ENCODE peak calls at places on chromosome 1, in six cellular contexts. R, E, W, H, O and A are unnamed samples.
A peak's percentile ranks its signal among the peaks of the same experiment; 100 is the strongest.

GRCh38 chr1:88649932-88650331 is 34.1 kb upstream of the PKN2 start:
- DNase-seq in R (no peak), E (no peak), W (no peak), H (no peak), O (no peak), A (no peak)

GRCh38 chr1:218809625-218810024 is 364.1 kb upstream of the LYPLAL1 start:
- DNase-seq in R (peak; percentile 73), E (no peak), W (no peak), H (no peak), O (no peak), A (no peak)

GRCh38 chr1:219681876-219682275 is 69.0 kb upstream of the ZC3H11B start:
- DNase-seq in R (no peak), E (no peak), W (no peak), H (no peak), O (no peak), A (no peak)

GRCh38 chr1:1157914-1158710 is 15.6 kb upstream of the TTLL10 start:
- DNase-seq in R (peak; percentile 9), E (peak; percentile 73), W (no peak), H (no peak), O (peak; percentile 70), A (no peak)

GRCh38 chr1:58584082-58584895 is 7.2 kb upstream of the TACSTD2 start:
- DNase-seq in R (peak; percentile 97), E (peak; percentile 68), W (peak; percentile 94), H (peak; percentile 78), O (peak; percentile 63), A (no peak)

GRCh38 chr1:226470921-226471320 is 63.0 kb upstream of the PARP1 start:
- DNase-seq in R (no peak), E (no peak), W (no peak), H (no peak), O (no peak), A (no peak)

GRCh38 chr1:196380311-196380710 is 227.9 kb downstream of the KCNT2 start:
- DNase-seq in R (no peak), E (no peak), W (no peak), H (no peak), O (no peak), A (no peak)

GRCh38 chr1:193299038-193299437 is 112.6 kb upstream of the B3GALT2 start:
- DNase-seq in R (no peak), E (no peak), W (no peak), H (no peak), O (no peak), A (no peak)

GRCh38 chr1:75310067-75310466 is 175.9 kb downstream of the LHX8 start:
- DNase-seq in R (peak; percentile 8), E (no peak), W (no peak), H (no peak), O (no peak), A (no peak)

GRCh38 chr1:160342520-160342919 is 530 bp downstream of the COPA start:
- DNase-seq in R (peak; percentile 23), E (no peak), W (no peak), H (no peak), O (no peak), A (no peak)

GRCh38 chr1:170221495-170221894 is 75.7 kb downstream of the NTMT2 start:
- DNase-seq in R (no peak), E (no peak), W (no peak), H (no peak), O (no peak), A (no peak)

GRCh38 chr1:24514946-24515345 is 12.3 kb downstream of the RCAN3 start:
- DNase-seq in R (no peak), E (no peak), W (no peak), H (no peak), O (no peak), A (no peak)

GRCh38 chr1:104120488-104120887 is 370.8 kb downstream of the AMY1C start:
- DNase-seq in R (no peak), E (no peak), W (no peak), H (no peak), O (no peak), A (no peak)

GRCh38 chr1:70778934-70779333 is 268.7 kb downstream of the PTGER3 start:
- DNase-seq in R (no peak), E (no peak), W (no peak), H (no peak), O (no peak), A (no peak)

GRCh38 chr1:118507391-118507790 is 322.4 kb upstream of the SPAG17 start:
- DNase-seq in R (no peak), E (no peak), W (no peak), H (no peak), O (no peak), A (no peak)

GRCh38 chr1:151327903-151328674 is 873 bp upstream of the PI4KB start:
- DNase-seq in R (no peak), E (no peak), W (no peak), H (no peak), O (peak; percentile 55), A (no peak)

GRCh38 chr1:207056673-207057072 is 3.6 kb downstream of the PFKFB2 start:
- DNase-seq in R (no peak), E (no peak), W (no peak), H (no peak), O (no peak), A (no peak)

GRCh38 chr1:209207701-209208286 is 375.7 kb upstream of the CAMK1G start:
- DNase-seq in R (peak; percentile 68), E (peak; percentile 69), W (no peak), H (no peak), O (peak; percentile 75), A (peak; percentile 89)

GRCh38 chr1:174912243-174912642 is 87.5 kb upstream of the CACYBP start:
- DNase-seq in R (no peak), E (no peak), W (no peak), H (no peak), O (peak; percentile 23), A (no peak)
- TF ChIP-seq CTCF in R (no peak), E (no peak), W (no peak), H (no peak), O (no peak), A (no peak)

GRCh38 chr1:9037476-9038337 is 11.5 kb upstream of the SLC2A7 start:
- DNase-seq in R (no peak), E (no peak), W (no peak), H (no peak), O (peak; percentile 56), A (no peak)
- H3K4me3 ChIP-seq in R (no peak overlapping the region), E (no peak overlapping the region), W (no peak overlapping the region), H (no peak overlapping the region), O (no peak overlapping the region), A (no peak overlapping the region)

GRCh38 chr1:47765236-47765635 is 231.9 kb downstream of the TRABD2B start:
- DNase-seq in R (no peak), E (no peak), W (no peak), H (no peak), O (no peak), A (no peak)

GRCh38 chr1:47766832-47767740 is 230.1 kb downstream of the TRABD2B start:
- DNase-seq in R (no peak), E (no peak), W (no peak), H (no peak), O (no peak), A (no peak)

GRCh38 chr1:47767741-47768100 is 229.5 kb downstream of the TRABD2B start:
- DNase-seq in R (no peak), E (no peak), W (no peak), H (no peak), O (no peak), A (no peak)

GRCh38 chr1:47764461-47765046 is 232.6 kb downstream of the TRABD2B start:
- DNase-seq in R (no peak), E (no peak), W (no peak), H (no peak), O (no peak), A (no peak)

GRCh38 chr1:47765742-47766485 is 231.3 kb downstream of the TRABD2B start:
- DNase-seq in R (no peak), E (no peak), W (no peak), H (no peak), O (no peak), A (no peak)
- TF ChIP-seq CTCF in R (no peak), E (no peak), W (no peak), H (no peak), O (no peak), A (no peak)

DNA sequence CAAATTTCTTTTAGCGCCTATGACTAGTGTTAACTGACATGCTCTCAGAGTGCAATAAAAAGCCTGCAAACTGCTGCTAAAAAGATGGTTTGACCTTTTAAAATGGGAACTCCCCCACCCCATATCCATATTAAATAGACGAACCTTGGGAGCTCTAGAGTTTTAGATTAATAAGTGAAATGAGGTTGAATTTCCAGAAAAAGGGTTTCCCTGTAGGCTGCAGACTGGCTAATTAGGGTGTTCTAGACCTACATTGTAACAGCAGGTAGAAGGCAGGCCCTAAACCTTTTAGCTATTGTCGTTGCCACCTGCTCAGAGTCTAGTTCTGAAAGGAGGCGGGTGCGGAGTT is 2.2 kb downstream of the FAM78B start:
- DNase-seq in R (no peak), E (no peak), W (no peak), H (no peak), O (no peak), A (no peak)
- H3K4me3 ChIP-seq in R (no peak overlapping the region), E (peak overlapping the region; percentile 76), W (no peak overlapping the region), H (peak overlapping the region; percentile 81), O (peak overlapping the region; percentile 14), A (no peak overlapping the region)